ENCODE peak calls at places on chromosomes 4 and X, in nine cellular contexts. D is stimulated activated CD8-positive, alpha-beta memory T cell treated with anti-CD3 and anti-CD28 coated beads, Interleukin-12 subunit alpha, Interleukin-12 subunit beta, amount 100 ng/mL, for 1 hour; M is NCI-H69; N is left ventricle myocardium inferior; G is DMS153; X is EL; Y is cardiac muscle cell; U is SK-N-SH; S is activated CD4-positive, alpha-beta T cell treated with anti-CD3 and anti-CD28 coated beads, Interleukin-2, amount 50 U/mL, for 1 hour. Q is an unnamed sample.

GRCh38 chrX:21691512-21692018 is 33.4 kb upstream of the KLHL34 start:
- DNase-seq in D (no peak), M (no peak), N (no peak), G (no peak), X (peak; percentile 11), Y (no peak), U (no peak), S (no peak), Q (peak; percentile 2)

GRCh38 chr4:32429151-32429550 is 1709.0 kb downstream of the PCDH7 start:
- DNase-seq in D (no peak), M (peak; percentile 7), N (no peak), G (no peak), X (no peak), Y (no peak), U (no peak), S (no peak), Q (no peak)

GRCh38 chr4:136281307-136281706 is 1251.0 kb downstream of the PCDH18 start:
- DNase-seq in D (no peak), M (no peak), N (no peak), G (no peak), X (no peak), Y (no peak), U (no peak), S (no peak), Q (no peak)

GRCh38 chr4:136818811-136819210 is 713.5 kb downstream of the PCDH18 start:
- DNase-seq in D (no peak), M (peak; percentile 5), N (no peak), G (no peak), X (no peak), Y (no peak), U (no peak), S (no peak), Q (no peak)

GRCh38 chrX:9845574-9845948 is 59.3 kb downstream of the SHROOM2 start:
- DNase-seq in D (no peak), M (no peak), N (no peak), G (no peak), X (peak; percentile 4), Y (no peak), U (no peak), S (no peak), Q (no peak)

GRCh38 chrX:148806145-148806868 is 305.9 kb downstream of the AFF2 start:
- DNase-seq in D (no peak), M (peak; percentile 82), N (no peak), G (no peak), X (no peak), Y (no peak), U (no peak), S (no peak), Q (no peak)

GRCh38 chr4:61277785-61278184 is 77.7 kb downstream of the ADGRL3 start:
- DNase-seq in D (no peak), M (peak; percentile 94), N (no peak), G (peak; percentile 49), X (no peak), Y (no peak), U (no peak), S (no peak), Q (no peak)

GRCh38 chr4:20251796-20252655 is at the start of gene SLIT2:
- DNase-seq in D (no peak), M (peak; percentile 92), N (peak; percentile 82), G (peak; percentile 43), X (peak; percentile 87), Y (peak; percentile 94), U (peak; percentile 96), S (no peak), Q (peak; percentile 75)

GRCh38 chr4:156677656-156678055 is 293.9 kb downstream of the PDGFC start:
- DNase-seq in D (no peak), M (no peak), N (no peak), G (no peak), X (no peak), Y (no peak), U (no peak), S (no peak), Q (no peak)

GRCh38 chr4:26568446-26568994 is 15.4 kb upstream of the TBC1D19 start:
- DNase-seq in D (no peak), M (no peak), N (no peak), G (no peak), X (peak; percentile 91), Y (no peak), U (no peak), S (no peak), Q (peak; percentile 91)

Q was measured in fibroblast of mammary gland.